ENCODE peak calls at places on chromosome 3, in seven cellular contexts. One of them, this sample, is unnamed.

GRCh38 chr3:108564564-108564963 is 24.7 kb downstream of the CIP2A start:
- DNase-seq in NCI-H460: no peak
- DNase-seq in left ventricle myocardium inferior: no peak
- DNase-seq in iPS DF 19.7: no peak
- DNase-seq in kidney tubule cell: no peak
- DNase-seq in RPMI7951: no peak
- DNase-seq in stimulated activated CD8-positive, alpha-beta memory T cell treated with anti-CD3 and anti-CD28 coated beads, Interleukin-4, amount 100 ng/mL, for 24 hours: no peak
- DNase-seq in this sample: peak; percentile 46

GRCh38 chr3:73801444-73801843 is 176.7 kb upstream of the PDZRN3 start:
- DNase-seq in RPMI7951: no peak
- DNase-seq in kidney tubule cell: no peak
- DNase-seq in iPS DF 19.7: no peak
- DNase-seq in left ventricle myocardium inferior: no peak
- DNase-seq in stimulated activated CD8-positive, alpha-beta memory T cell treated with anti-CD3 and anti-CD28 coated beads, Interleukin-4, amount 100 ng/mL, for 24 hours: no peak
- DNase-seq in NCI-H460: no peak
- DNase-seq in this sample: no peak

GRCh38 chr3:64443553-64444331 is 218.5 kb upstream of the PRICKLE2 start:
- DNase-seq in NCI-H460: no peak
- DNase-seq in left ventricle myocardium inferior: no peak
- DNase-seq in kidney tubule cell: peak; percentile 41
- DNase-seq in stimulated activated CD8-positive, alpha-beta memory T cell treated with anti-CD3 and anti-CD28 coated beads, Interleukin-4, amount 100 ng/mL, for 24 hours: no peak
- DNase-seq in iPS DF 19.7: no peak
- DNase-seq in RPMI7951: peak; percentile 92
- DNase-seq in this sample: peak; percentile 47

GRCh38 chr3:17894434-17895060 is 152.1 kb upstream of the TBC1D5 start:
- DNase-seq in NCI-H460: peak; percentile 11
- DNase-seq in iPS DF 19.7: no peak
- DNase-seq in RPMI7951: peak; percentile 37
- DNase-seq in stimulated activated CD8-positive, alpha-beta memory T cell treated with anti-CD3 and anti-CD28 coated beads, Interleukin-4, amount 100 ng/mL, for 24 hours: peak; percentile 19
- DNase-seq in kidney tubule cell: peak; percentile 69
- DNase-seq in left ventricle myocardium inferior: no peak
- DNase-seq in this sample: peak; percentile 38

GRCh38 chr3:46193436-46193835 is 14.7 kb downstream of the CCR1 start:
- DNase-seq in kidney tubule cell: peak; percentile 5
- DNase-seq in iPS DF 19.7: no peak
- DNase-seq in stimulated activated CD8-positive, alpha-beta memory T cell treated with anti-CD3 and anti-CD28 coated beads, Interleukin-4, amount 100 ng/mL, for 24 hours: no peak
- DNase-seq in RPMI7951: peak; percentile 40
- DNase-seq in NCI-H460: no peak
- DNase-seq in left ventricle myocardium inferior: no peak
- DNase-seq in this sample: peak; percentile 32

GRCh38 chr3:26099692-26100091 is 309.8 kb downstream of the OXSM start:
- DNase-seq in NCI-H460: no peak
- DNase-seq in RPMI7951: no peak
- DNase-seq in iPS DF 19.7: no peak
- DNase-seq in stimulated activated CD8-positive, alpha-beta memory T cell treated with anti-CD3 and anti-CD28 coated beads, Interleukin-4, amount 100 ng/mL, for 24 hours: no peak
- DNase-seq in kidney tubule cell: peak; percentile 90
- DNase-seq in left ventricle myocardium inferior: no peak
- DNase-seq in this sample: no peak

GRCh38 chr3:38811822-38812221 is 4.2 kb downstream of the SCN10A start:
- DNase-seq in left ventricle myocardium inferior: no peak
- DNase-seq in NCI-H460: no peak
- DNase-seq in kidney tubule cell: no peak
- DNase-seq in stimulated activated CD8-positive, alpha-beta memory T cell treated with anti-CD3 and anti-CD28 coated beads, Interleukin-4, amount 100 ng/mL, for 24 hours: no peak
- DNase-seq in iPS DF 19.7: no peak
- DNase-seq in RPMI7951: no peak
- DNase-seq in this sample: no peak

GRCh38 chr3:100352296-100353178 is 18.0 kb downstream of the NIT2 start:
- DNase-seq in kidney tubule cell: peak; percentile 90
- DNase-seq in RPMI7951: no peak
- DNase-seq in iPS DF 19.7: no peak
- DNase-seq in stimulated activated CD8-positive, alpha-beta memory T cell treated with anti-CD3 and anti-CD28 coated beads, Interleukin-4, amount 100 ng/mL, for 24 hours: no peak
- DNase-seq in left ventricle myocardium inferior: no peak
- DNase-seq in NCI-H460: no peak
- DNase-seq in this sample: no peak

GRCh38 chr3:67461667-67462142 is 192.7 kb downstream of the SUCLG2 start:
- DNase-seq in RPMI7951: peak; percentile 75
- DNase-seq in stimulated activated CD8-positive, alpha-beta memory T cell treated with anti-CD3 and anti-CD28 coated beads, Interleukin-4, amount 100 ng/mL, for 24 hours: no peak
- DNase-seq in left ventricle myocardium inferior: no peak
- DNase-seq in kidney tubule cell: no peak
- DNase-seq in iPS DF 19.7: no peak
- DNase-seq in NCI-H460: no peak
- DNase-seq in this sample: peak; percentile 7

GRCh38 chr3:187450791-187451190 is 82.6 kb downstream of the RTP4 start:
- DNase-seq in iPS DF 19.7: no peak
- DNase-seq in left ventricle myocardium inferior: no peak
- DNase-seq in RPMI7951: no peak
- DNase-seq in stimulated activated CD8-positive, alpha-beta memory T cell treated with anti-CD3 and anti-CD28 coated beads, Interleukin-4, amount 100 ng/mL, for 24 hours: no peak
- DNase-seq in kidney tubule cell: no peak
- DNase-seq in NCI-H460: no peak
- DNase-seq in this sample: no peak

GRCh38 chr3:42052132-42052866 is 38.9 kb upstream of the TRAK1 start:
- DNase-seq in RPMI7951: peak; percentile 73
- DNase-seq in stimulated activated CD8-positive, alpha-beta memory T cell treated with anti-CD3 and anti-CD28 coated beads, Interleukin-4, amount 100 ng/mL, for 24 hours: no peak
- DNase-seq in iPS DF 19.7: no peak
- DNase-seq in left ventricle myocardium inferior: no peak
- DNase-seq in NCI-H460: no peak
- DNase-seq in kidney tubule cell: peak; percentile 39
- DNase-seq in this sample: peak; percentile 38

GRCh38 chr3:133570139-133570936 is 3.1 kb upstream of the CDV3 start:
- DNase-seq in stimulated activated CD8-positive, alpha-beta memory T cell treated with anti-CD3 and anti-CD28 coated beads, Interleukin-4, amount 100 ng/mL, for 24 hours: no peak
- DNase-seq in iPS DF 19.7: no peak
- DNase-seq in NCI-H460: no peak
- DNase-seq in RPMI7951: peak; percentile 80
- DNase-seq in left ventricle myocardium inferior: no peak
- DNase-seq in kidney tubule cell: peak; percentile 95
- DNase-seq in this sample: peak; percentile 96

GRCh38 chr3:32626650-32627049 is 56.0 kb upstream of the DYNC1LI1 start:
- DNase-seq in kidney tubule cell: no peak
- DNase-seq in iPS DF 19.7: no peak
- DNase-seq in stimulated activated CD8-positive, alpha-beta memory T cell treated with anti-CD3 and anti-CD28 coated beads, Interleukin-4, amount 100 ng/mL, for 24 hours: no peak
- DNase-seq in RPMI7951: peak; percentile 11
- DNase-seq in NCI-H460: no peak
- DNase-seq in left ventricle myocardium inferior: no peak
- DNase-seq in this sample: no peak

GRCh38 chr3:48634661-48635221 is 520 bp downstream of the SLC26A6 start:
- DNase-seq in left ventricle myocardium inferior: peak; percentile 55
- DNase-seq in kidney tubule cell: peak; percentile 68
- DNase-seq in stimulated activated CD8-positive, alpha-beta memory T cell treated with anti-CD3 and anti-CD28 coated beads, Interleukin-4, amount 100 ng/mL, for 24 hours: peak; percentile 52
- DNase-seq in RPMI7951: peak; percentile 76
- DNase-seq in iPS DF 19.7: no peak
- DNase-seq in NCI-H460: no peak
- DNase-seq in this sample: peak; percentile 62

GRCh38 chr3:77014236-77014635 is 25.7 kb upstream of the ROBO2 start:
- DNase-seq in stimulated activated CD8-positive, alpha-beta memory T cell treated with anti-CD3 and anti-CD28 coated beads, Interleukin-4, amount 100 ng/mL, for 24 hours: no peak
- DNase-seq in NCI-H460: no peak
- DNase-seq in RPMI7951: no peak
- DNase-seq in left ventricle myocardium inferior: no peak
- DNase-seq in iPS DF 19.7: no peak
- DNase-seq in kidney tubule cell: peak; percentile 28
- DNase-seq in this sample: no peak